ENCODE peak calls at places on chromosomes 4 and X, in nine cellular contexts. One of them, this sample, is unnamed.
A peak's percentile ranks its signal among the peaks of the same experiment; 100 is the strongest.

GRCh38 chrX:68829594-68830485 is 1.0 kb downstream of the EFNB1 start:
- DNase-seq in mucosa of descending colon: peak; percentile 57
- DNase-seq in Peyer's patch: peak; percentile 14
- DNase-seq in left lung: no peak
- DNase-seq in AG04450: no peak
- DNase-seq in epithelial cell of esophagus: no peak
- DNase-seq in colonic mucosa: peak; percentile 28
- DNase-seq in AG10803: peak; percentile 35
- DNase-seq in fibroblast of mammary gland: peak; percentile 12
- DNase-seq in this sample: no peak

GRCh38 chrX:148133099-148133725 is 152.1 kb downstream of the FMR1NB start:
- DNase-seq in mucosa of descending colon: no peak
- DNase-seq in Peyer's patch: no peak
- DNase-seq in left lung: no peak
- DNase-seq in AG04450: no peak
- DNase-seq in epithelial cell of esophagus: peak; percentile 13
- DNase-seq in colonic mucosa: no peak
- DNase-seq in AG10803: peak; percentile 8
- DNase-seq in fibroblast of mammary gland: no peak
- DNase-seq in this sample: no peak

GRCh38 chr4:117577686-117578085 is 456.6 kb upstream of the NDST3 start:
- DNase-seq in mucosa of descending colon: no peak
- DNase-seq in Peyer's patch: no peak
- DNase-seq in left lung: no peak
- DNase-seq in AG04450: no peak
- DNase-seq in epithelial cell of esophagus: no peak
- DNase-seq in colonic mucosa: no peak
- DNase-seq in AG10803: no peak
- DNase-seq in fibroblast of mammary gland: no peak
- DNase-seq in this sample: no peak

GRCh38 chr4:159229164-159229563 is 126.3 kb downstream of the RAPGEF2 start:
- DNase-seq in mucosa of descending colon: no peak
- DNase-seq in Peyer's patch: no peak
- DNase-seq in left lung: no peak
- DNase-seq in AG04450: peak; percentile 87
- DNase-seq in epithelial cell of esophagus: no peak
- DNase-seq in colonic mucosa: no peak
- DNase-seq in AG10803: peak; percentile 84
- DNase-seq in fibroblast of mammary gland: no peak
- DNase-seq in this sample: peak; percentile 77

GRCh38 chrX:56800801-56801200 is 71.8 kb downstream of the NBDY start:
- DNase-seq in mucosa of descending colon: no peak
- DNase-seq in Peyer's patch: peak; percentile 63
- DNase-seq in left lung: peak; percentile 27
- DNase-seq in AG04450: no peak
- DNase-seq in epithelial cell of esophagus: no peak
- DNase-seq in colonic mucosa: peak; percentile 15
- DNase-seq in AG10803: no peak
- DNase-seq in fibroblast of mammary gland: no peak
- DNase-seq in this sample: no peak

GRCh38 chrX:11138498-11139390 is 27.6 kb downstream of the HCCS start:
- DNase-seq in mucosa of descending colon: peak; percentile 42
- DNase-seq in Peyer's patch: no peak
- DNase-seq in left lung: no peak
- DNase-seq in AG04450: no peak
- DNase-seq in epithelial cell of esophagus: no peak
- DNase-seq in colonic mucosa: no peak
- DNase-seq in AG10803: no peak
- DNase-seq in fibroblast of mammary gland: no peak
- DNase-seq in this sample: no peak

GRCh38 chr4:183950536-183950935 is 45.4 kb downstream of the STOX2 start:
- DNase-seq in mucosa of descending colon: no peak
- DNase-seq in Peyer's patch: no peak
- DNase-seq in left lung: no peak
- DNase-seq in AG04450: no peak
- DNase-seq in epithelial cell of esophagus: no peak
- DNase-seq in colonic mucosa: no peak
- DNase-seq in AG10803: no peak
- DNase-seq in fibroblast of mammary gland: no peak
- DNase-seq in this sample: no peak

GRCh38 chrX:20432048-20432447 is 165.3 kb upstream of the RPS6KA3 start:
- DNase-seq in mucosa of descending colon: no peak
- DNase-seq in Peyer's patch: no peak
- DNase-seq in left lung: no peak
- DNase-seq in AG04450: no peak
- DNase-seq in epithelial cell of esophagus: peak; percentile 27
- DNase-seq in colonic mucosa: no peak
- DNase-seq in AG10803: peak; percentile 57
- DNase-seq in fibroblast of mammary gland: peak; percentile 26
- DNase-seq in this sample: no peak

GRCh38 chrX:134186362-134187121 is 50.4 kb upstream of the CCDC160 start:
- DNase-seq in mucosa of descending colon: no peak
- DNase-seq in Peyer's patch: peak; percentile 48
- DNase-seq in left lung: no peak
- DNase-seq in AG04450: no peak
- DNase-seq in epithelial cell of esophagus: peak; percentile 15
- DNase-seq in colonic mucosa: no peak
- DNase-seq in AG10803: no peak
- DNase-seq in fibroblast of mammary gland: no peak
- DNase-seq in this sample: no peak

GRCh38 chrX:150463566-150463965 is 100.4 kb downstream of the MAMLD1 start:
- DNase-seq in mucosa of descending colon: no peak
- DNase-seq in Peyer's patch: no peak
- DNase-seq in left lung: no peak
- DNase-seq in AG04450: no peak
- DNase-seq in epithelial cell of esophagus: no peak
- DNase-seq in colonic mucosa: no peak
- DNase-seq in AG10803: no peak
- DNase-seq in fibroblast of mammary gland: no peak
- DNase-seq in this sample: no peak
- H3K4me3 ChIP-seq in mucosa of descending colon: no peak overlapping the region
- H3K4me3 ChIP-seq in Peyer's patch: no peak overlapping the region
- H3K4me3 ChIP-seq in left lung: no peak overlapping the region
- H3K4me3 ChIP-seq in AG04450: no peak overlapping the region
- H3K4me3 ChIP-seq in epithelial cell of esophagus: no peak overlapping the region
- H3K4me3 ChIP-seq in colonic mucosa: no peak overlapping the region
- H3K4me3 ChIP-seq in AG10803: no peak overlapping the region
- H3K4me3 ChIP-seq in fibroblast of mammary gland: no peak overlapping the region
- H3K4me3 ChIP-seq in this sample: no peak overlapping the region

DNA sequence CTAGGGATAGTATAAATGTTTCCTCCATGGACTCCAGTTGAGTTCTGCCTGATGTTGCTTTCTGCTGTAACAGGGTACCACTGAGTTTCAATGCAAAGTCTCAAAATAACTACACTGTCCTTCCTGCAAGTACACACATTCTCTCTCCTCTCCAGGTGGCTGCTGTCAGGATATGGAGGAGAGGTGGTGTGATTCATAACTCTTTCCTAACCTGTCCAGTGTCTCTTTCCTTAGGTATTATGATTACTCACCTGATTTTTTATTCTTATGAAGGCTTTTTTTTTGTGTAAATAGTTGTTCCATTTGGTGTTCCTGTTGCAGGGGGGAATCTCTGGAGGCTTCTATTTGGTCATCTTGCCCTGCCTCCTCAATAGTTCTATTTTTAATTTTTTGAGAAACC is 39.8 kb upstream of the POF1B start:
- DNase-seq in mucosa of descending colon: no peak
- DNase-seq in Peyer's patch: no peak
- DNase-seq in left lung: no peak
- DNase-seq in AG04450: no peak
- DNase-seq in epithelial cell of esophagus: peak; percentile 62
- DNase-seq in colonic mucosa: no peak
- DNase-seq in AG10803: no peak
- DNase-seq in fibroblast of mammary gland: no peak
- DNase-seq in this sample: no peak
- TF ChIP-seq CTCF in mucosa of descending colon: no peak
- TF ChIP-seq CTCF in Peyer's patch: no peak
- TF ChIP-seq CTCF in left lung: no peak
- TF ChIP-seq CTCF in AG04450: no peak
- TF ChIP-seq CTCF in epithelial cell of esophagus: no peak
- TF ChIP-seq CTCF in colonic mucosa: no peak
- TF ChIP-seq CTCF in AG10803: no peak
- TF ChIP-seq CTCF in fibroblast of mammary gland: no peak
- TF ChIP-seq CTCF in this sample: no peak

GRCh38 chr4:1544861-1545275 is 138.6 kb upstream of the NKX1-1 start:
- DNase-seq in mucosa of descending colon: no peak
- DNase-seq in Peyer's patch: no peak
- DNase-seq in left lung: no peak
- DNase-seq in AG04450: no peak
- DNase-seq in epithelial cell of esophagus: no peak
- DNase-seq in colonic mucosa: peak; percentile 49
- DNase-seq in AG10803: no peak
- DNase-seq in fibroblast of mammary gland: no peak
- DNase-seq in this sample: no peak
- H3K4me3 ChIP-seq in mucosa of descending colon: no peak overlapping the region
- H3K4me3 ChIP-seq in Peyer's patch: no peak overlapping the region
- H3K4me3 ChIP-seq in left lung: no peak overlapping the region
- H3K4me3 ChIP-seq in AG04450: no peak overlapping the region
- H3K4me3 ChIP-seq in epithelial cell of esophagus: no peak overlapping the region
- H3K4me3 ChIP-seq in colonic mucosa: no peak overlapping the region
- H3K4me3 ChIP-seq in AG10803: no peak overlapping the region
- H3K4me3 ChIP-seq in fibroblast of mammary gland: no peak overlapping the region
- H3K4me3 ChIP-seq in this sample: no peak overlapping the region

GRCh38 chr4:45944000-45944399 is 179.9 kb downstream of the GABRG1 start:
- DNase-seq in mucosa of descending colon: no peak
- DNase-seq in Peyer's patch: no peak
- DNase-seq in left lung: no peak
- DNase-seq in AG04450: no peak
- DNase-seq in epithelial cell of esophagus: peak; percentile 0
- DNase-seq in colonic mucosa: no peak
- DNase-seq in AG10803: no peak
- DNase-seq in fibroblast of mammary gland: no peak
- DNase-seq in this sample: no peak

GRCh38 chr4:45939056-45939455 is 184.8 kb downstream of the GABRG1 start:
- DNase-seq in mucosa of descending colon: no peak
- DNase-seq in Peyer's patch: no peak
- DNase-seq in left lung: no peak
- DNase-seq in AG04450: no peak
- DNase-seq in epithelial cell of esophagus: no peak
- DNase-seq in colonic mucosa: no peak
- DNase-seq in AG10803: no peak
- DNase-seq in fibroblast of mammary gland: no peak
- DNase-seq in this sample: no peak
- TF ChIP-seq CTCF in mucosa of descending colon: no peak
- TF ChIP-seq CTCF in Peyer's patch: no peak
- TF ChIP-seq CTCF in left lung: no peak
- TF ChIP-seq CTCF in AG04450: no peak
- TF ChIP-seq CTCF in epithelial cell of esophagus: no peak
- TF ChIP-seq CTCF in colonic mucosa: no peak
- TF ChIP-seq CTCF in AG10803: no peak
- TF ChIP-seq CTCF in fibroblast of mammary gland: no peak
- TF ChIP-seq CTCF in this sample: no peak

DNA sequence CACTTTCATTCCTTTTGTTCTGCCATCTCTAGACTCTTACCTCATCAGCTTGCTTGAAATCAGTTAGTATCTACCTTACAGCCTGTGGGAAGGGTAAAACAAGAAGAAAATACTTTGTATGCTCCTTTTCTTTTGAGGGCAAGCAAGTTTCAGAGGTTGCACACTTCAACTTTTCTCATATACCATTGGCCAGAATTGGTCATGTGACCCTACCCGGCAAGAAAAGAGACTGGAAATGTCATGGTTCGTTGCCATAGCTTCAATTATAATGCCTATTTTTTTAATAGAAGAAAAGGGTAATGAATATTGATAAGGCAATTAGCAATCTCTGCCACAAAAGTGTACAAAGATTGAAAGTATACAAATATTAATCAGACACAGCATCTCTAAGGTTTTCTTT is 346.7 kb upstream of the TACR3 start:
- DNase-seq in mucosa of descending colon: no peak
- DNase-seq in Peyer's patch: no peak
- DNase-seq in left lung: no peak
- DNase-seq in AG04450: no peak
- DNase-seq in epithelial cell of esophagus: no peak
- DNase-seq in colonic mucosa: no peak
- DNase-seq in AG10803: no peak
- DNase-seq in fibroblast of mammary gland: no peak
- DNase-seq in this sample: no peak
- H3K4me3 ChIP-seq in mucosa of descending colon: no peak overlapping the region
- H3K4me3 ChIP-seq in Peyer's patch: no peak overlapping the region
- H3K4me3 ChIP-seq in left lung: no peak overlapping the region
- H3K4me3 ChIP-seq in AG04450: no peak overlapping the region
- H3K4me3 ChIP-seq in epithelial cell of esophagus: no peak overlapping the region
- H3K4me3 ChIP-seq in colonic mucosa: no peak overlapping the region
- H3K4me3 ChIP-seq in AG10803: no peak overlapping the region
- H3K4me3 ChIP-seq in fibroblast of mammary gland: no peak overlapping the region
- H3K4me3 ChIP-seq in this sample: no peak overlapping the region

DNA sequence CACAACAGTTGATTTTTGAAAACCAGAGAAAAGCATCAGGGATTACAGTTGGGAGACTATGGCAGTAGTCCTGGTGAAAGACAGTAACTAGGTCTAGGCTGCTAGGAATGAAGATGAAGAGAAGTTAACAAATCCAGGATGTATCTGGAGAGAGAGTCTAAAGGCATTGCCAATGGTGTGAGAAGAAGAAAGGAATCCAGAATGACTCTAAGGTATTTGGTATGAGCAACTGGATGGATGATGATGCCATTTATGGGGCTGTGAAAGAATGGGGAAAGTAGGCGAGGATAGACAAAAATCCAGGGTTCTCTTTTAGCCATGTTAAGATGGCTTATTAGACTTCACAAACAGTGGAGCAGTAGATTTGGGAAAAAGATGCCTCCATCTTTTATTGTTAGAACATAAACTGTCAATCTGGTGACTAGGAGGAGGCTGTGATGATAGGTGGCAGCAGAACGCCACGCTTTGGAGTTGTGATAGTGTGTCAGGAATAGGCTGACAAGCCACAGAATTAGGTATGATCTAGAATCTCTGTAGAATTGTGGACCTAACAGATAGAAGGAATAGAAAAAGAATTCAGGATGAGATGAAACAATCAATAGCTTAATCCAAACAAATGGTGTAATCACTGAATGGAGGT is 27.3 kb upstream of the JADE1 start:
- DNase-seq in mucosa of descending colon: no peak
- DNase-seq in Peyer's patch: peak; percentile 38
- DNase-seq in left lung: no peak
- DNase-seq in AG04450: no peak
- DNase-seq in epithelial cell of esophagus: peak; percentile 23
- DNase-seq in colonic mucosa: peak; percentile 32
- DNase-seq in AG10803: peak; percentile 72
- DNase-seq in fibroblast of mammary gland: no peak
- DNase-seq in this sample: no peak
- TF ChIP-seq CTCF in mucosa of descending colon: no peak
- TF ChIP-seq CTCF in Peyer's patch: no peak
- TF ChIP-seq CTCF in left lung: no peak
- TF ChIP-seq CTCF in AG04450: no peak
- TF ChIP-seq CTCF in epithelial cell of esophagus: no peak
- TF ChIP-seq CTCF in colonic mucosa: peak; percentile 27
- TF ChIP-seq CTCF in AG10803: no peak
- TF ChIP-seq CTCF in fibroblast of mammary gland: no peak
- TF ChIP-seq CTCF in this sample: no peak

GRCh38 chr4:119570401-119570800 is 58.2 kb downstream of the PDE5A start:
- DNase-seq in mucosa of descending colon: no peak
- DNase-seq in Peyer's patch: no peak
- DNase-seq in left lung: no peak
- DNase-seq in AG04450: peak; percentile 34
- DNase-seq in epithelial cell of esophagus: no peak
- DNase-seq in colonic mucosa: no peak
- DNase-seq in AG10803: peak; percentile 51
- DNase-seq in fibroblast of mammary gland: peak; percentile 15
- DNase-seq in this sample: peak; percentile 5
- H3K4me3 ChIP-seq in mucosa of descending colon: no peak overlapping the region
- H3K4me3 ChIP-seq in Peyer's patch: no peak overlapping the region
- H3K4me3 ChIP-seq in left lung: no peak overlapping the region
- H3K4me3 ChIP-seq in AG04450: no peak overlapping the region
- H3K4me3 ChIP-seq in epithelial cell of esophagus: no peak overlapping the region
- H3K4me3 ChIP-seq in colonic mucosa: no peak overlapping the region
- H3K4me3 ChIP-seq in AG10803: no peak overlapping the region
- H3K4me3 ChIP-seq in fibroblast of mammary gland: no peak overlapping the region
- H3K4me3 ChIP-seq in this sample: no peak overlapping the region

GRCh38 chr4:124785645-124786044 is 73.1 kb upstream of the ANKRD50 start:
- DNase-seq in mucosa of descending colon: no peak
- DNase-seq in Peyer's patch: no peak
- DNase-seq in left lung: no peak
- DNase-seq in AG04450: no peak
- DNase-seq in epithelial cell of esophagus: no peak
- DNase-seq in colonic mucosa: no peak
- DNase-seq in AG10803: no peak
- DNase-seq in fibroblast of mammary gland: no peak
- DNase-seq in this sample: no peak
- TF ChIP-seq CTCF in mucosa of descending colon: no peak
- TF ChIP-seq CTCF in Peyer's patch: no peak
- TF ChIP-seq CTCF in left lung: no peak
- TF ChIP-seq CTCF in AG04450: no peak
- TF ChIP-seq CTCF in epithelial cell of esophagus: no peak
- TF ChIP-seq CTCF in colonic mucosa: no peak
- TF ChIP-seq CTCF in AG10803: no peak
- TF ChIP-seq CTCF in fibroblast of mammary gland: no peak
- TF ChIP-seq CTCF in this sample: no peak

This sample was measured in AG04449.